ENCODE peak calls at places on chromosomes 12 and 14, in ten cellular contexts. N is PC-9, G is cardiac muscle cell, L is mammary epithelial cell, Z is ovary, W is heart left ventricle, T is endothelial cell of umbilical vein, Q is upper lobe of right lung, C is uterus, K is psoas muscle. O is an unnamed sample.

GRCh38 chr14:35285168-35285990 is 6.8 kb upstream of the PSMA6 start:
- DNase-seq in N (no peak), G (no peak), L (peak), Z (no peak), W (no peak), T (peak), Q (no peak), C (no peak), K (no peak), O (no peak)

GRCh38 chr12:86006727-86007126 is 132.6 kb downstream of the NTS start:
- DNase-seq in N (no peak), G (peak), L (no peak), Z (no peak), W (no peak), T (peak), Q (no peak), C (no peak), K (no peak), O (peak)

GRCh38 chr14:68667313-68667791 is 125.5 kb downstream of the ZFP36L1 start:
- DNase-seq in N (no peak), G (peak), L (no peak), Z (no peak), W (no peak), T (no peak), Q (no peak), C (no peak), K (no peak), O (no peak)

GRCh38 chr12:80837342-80837978 is 100.3 kb downstream of the LIN7A start:
- DNase-seq in N (peak), G (peak), L (peak), Z (peak), W (peak), T (peak), Q (no peak), C (peak), K (no peak), O (peak)

GRCh38 chr12:74071182-74071581 is 466.5 kb upstream of the ATXN7L3B start:
- DNase-seq in N (no peak), G (no peak), L (no peak), Z (no peak), W (no peak), T (no peak), Q (no peak), C (no peak), K (no peak), O (no peak)

GRCh38 chr12:124341645-124342069 is 46.8 kb downstream of the RFLNA start:
- DNase-seq in N (no peak), G (no peak), L (no peak), Z (no peak), W (no peak), T (no peak), Q (no peak), C (no peak), K (no peak), O (no peak)

GRCh38 chr14:92800525-92800924 is 6.4 kb downstream of the GOLGA5 start:
- DNase-seq in N (no peak), G (no peak), L (no peak), Z (no peak), W (no peak), T (no peak), Q (no peak), C (no peak), K (no peak), O (no peak)

GRCh38 chr12:116278259-116278595 is 734 bp upstream of the MED13L start:
- DNase-seq in N (no peak), G (no peak), L (no peak), Z (no peak), W (no peak), T (no peak), Q (no peak), C (no peak), K (no peak), O (no peak)

GRCh38 chr14:54567224-54567633 is 301 bp downstream of the SAMD4A start:
- DNase-seq in N (no peak), G (peak), L (no peak), Z (peak), W (peak), T (no peak), Q (no peak), C (no peak), K (no peak), O (peak)

GRCh38 chr12:67182551-67182950 is 86.6 kb upstream of the CAND1 start:
- DNase-seq in N (no peak), G (no peak), L (no peak), Z (no peak), W (no peak), T (no peak), Q (no peak), C (no peak), K (no peak), O (no peak)

GRCh38 chr14:39456702-39457250 is 24.5 kb upstream of the FBXO33 start:
- DNase-seq in N (no peak), G (no peak), L (no peak), Z (no peak), W (no peak), T (no peak), Q (no peak), C (no peak), K (no peak), O (no peak)

GRCh38 chr14:93035917-93036651 is 79.6 kb downstream of the ITPK1 start:
- DNase-seq in N (peak), G (peak), L (peak), Z (peak), W (no peak), T (no peak), Q (no peak), C (peak), K (peak), O (peak)

GRCh38 chr14:55240526-55241178 is 30.6 kb upstream of the FBXO34 start:
- DNase-seq in N (no peak), G (peak), L (no peak), Z (no peak), W (no peak), T (no peak), Q (no peak), C (no peak), K (no peak), O (no peak)

GRCh38 chr12:63018273-63018672 is 83.3 kb upstream of the PPM1H start:
- DNase-seq in N (no peak), G (no peak), L (no peak), Z (no peak), W (no peak), T (no peak), Q (no peak), C (no peak), K (no peak), O (no peak)

GRCh38 chr12:52010152-52010622 is 3.4 kb downstream of the TAMALIN start:
- DNase-seq in N (no peak), G (peak), L (no peak), Z (peak), W (peak), T (peak), Q (peak), C (peak), K (peak), O (no peak)

GRCh38 chr12:52010692-52011601 is 4.2 kb downstream of the TAMALIN start:
- DNase-seq in N (no peak), G (no peak), L (no peak), Z (peak), W (no peak), T (no peak), Q (no peak), C (no peak), K (no peak), O (no peak)

GRCh38 chr12:52013626-52014310 is 7.0 kb downstream of the TAMALIN start:
- DNase-seq in N (no peak), G (no peak), L (no peak), Z (no peak), W (no peak), T (no peak), Q (no peak), C (no peak), K (no peak), O (no peak)

GRCh38 chr12:52009081-52009751 is 2.5 kb downstream of the TAMALIN start:
- DNase-seq in N (no peak), G (peak), L (no peak), Z (no peak), W (no peak), T (peak), Q (no peak), C (no peak), K (no peak), O (no peak)

GRCh38 chr12:52011602-52012214 is 5.0 kb downstream of the TAMALIN start:
- DNase-seq in N (no peak), G (no peak), L (no peak), Z (no peak), W (no peak), T (no peak), Q (no peak), C (no peak), K (no peak), O (no peak)
- H3K27ac ChIP-seq in N (no peak), G (no peak), L (no peak), Z (peak), W (peak), T (no peak), Q (no peak), C (peak), K (no peak), O (no peak)

GRCh38 chr12:41264281-41264680 is 76.2 kb downstream of the PDZRN4 start:
- DNase-seq in N (no peak), G (peak), L (no peak), Z (no peak), W (no peak), T (peak), Q (no peak), C (no peak), K (no peak), O (peak)
- TF ChIP-seq CTCF in N (peak), G (peak), L (peak), Z (no peak), W (peak), T (peak), Q (peak), C (peak), K (peak), O (peak)

DNA sequence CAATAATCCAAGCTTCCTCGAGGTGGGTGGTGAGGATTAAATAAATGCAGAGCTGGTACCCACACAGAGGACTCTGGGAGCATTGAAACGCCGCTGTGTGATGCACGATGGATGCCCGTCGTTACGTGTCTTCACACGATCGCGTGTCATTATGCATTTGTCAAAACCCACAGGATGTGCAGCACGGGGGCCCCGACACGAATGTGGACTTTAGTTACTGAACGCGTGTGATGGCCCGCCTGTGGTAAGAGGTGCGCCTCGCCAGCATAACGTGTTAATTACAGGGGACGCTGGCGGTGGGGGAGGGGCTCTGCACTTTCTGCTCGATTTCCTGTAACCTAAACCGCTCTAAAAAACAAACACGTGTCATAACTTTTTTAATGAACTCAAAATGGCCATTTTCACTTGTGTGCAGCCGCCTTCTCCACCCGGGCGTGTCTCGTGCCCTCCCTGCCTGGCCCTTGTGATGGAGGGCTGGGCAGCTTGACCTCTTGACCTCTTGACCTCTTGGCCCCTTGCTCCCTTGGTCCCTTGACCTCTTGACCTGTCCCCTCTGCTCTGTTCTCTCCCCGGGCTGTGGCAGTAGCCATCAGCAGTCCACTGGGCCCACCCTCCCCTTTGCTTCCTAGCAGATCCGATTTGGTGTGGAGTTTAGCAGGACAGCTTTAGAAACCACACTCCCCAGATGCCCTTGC is 33.7 kb upstream of the GALNT9 start:
- DNase-seq in N (no peak), G (no peak), L (no peak), Z (no peak), W (no peak), T (no peak), Q (peak), C (no peak), K (no peak), O (no peak)
- H3K27ac ChIP-seq in N (no peak), G (no peak), L (no peak), Z (no peak), W (no peak), T (no peak), Q (no peak), C (no peak), K (no peak), O (no peak)

DNA sequence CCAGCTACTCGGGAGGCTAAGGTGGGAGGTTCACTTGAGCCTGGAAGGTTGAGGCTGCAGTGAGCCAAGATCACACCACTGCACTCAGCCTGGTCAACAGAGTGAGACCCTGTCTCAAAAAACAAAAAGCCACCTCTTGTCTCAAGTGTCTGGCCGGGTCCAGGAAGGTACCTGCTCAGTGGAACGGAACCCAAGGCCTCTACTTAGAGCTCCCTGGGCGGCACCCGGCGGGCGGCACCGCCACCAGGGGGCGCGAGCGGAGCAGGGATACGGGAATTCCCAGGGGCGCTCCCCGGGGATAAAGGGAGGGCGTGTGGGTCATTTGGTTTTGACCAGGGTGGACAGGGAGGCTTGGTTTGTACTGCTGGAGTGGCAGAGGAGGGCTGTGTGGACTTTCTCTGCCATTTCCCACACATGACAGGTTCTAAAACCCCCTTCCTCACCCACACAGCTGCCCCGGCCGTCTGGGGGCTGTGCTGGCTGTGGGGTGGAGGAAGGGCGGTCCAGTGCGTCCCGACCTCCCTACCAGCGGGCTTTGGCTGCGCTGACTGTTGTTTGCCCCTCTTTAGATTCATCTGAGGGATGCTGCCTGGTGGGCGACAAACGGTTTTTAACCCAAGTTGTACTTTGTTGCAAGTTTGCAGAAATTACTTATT is 91.4 kb downstream of the SETD3 start:
- DNase-seq in N (peak), G (peak), L (peak), Z (peak), W (peak), T (peak), Q (peak), C (no peak), K (peak), O (peak)
- TF ChIP-seq CTCF in N (no peak), G (peak), L (peak), Z (peak), W (peak), T (peak), Q (peak), C (peak), K (peak), O (peak)

GRCh38 chr14:73680821-73681220 is 33.4 kb downstream of the PNMA1 start:
- DNase-seq in N (no peak), G (no peak), L (no peak), Z (no peak), W (no peak), T (no peak), Q (no peak), C (no peak), K (no peak), O (no peak)

GRCh38 chr14:73674986-73675385 is 30.2 kb downstream of the DNAL1 start:
- DNase-seq in N (no peak), G (no peak), L (no peak), Z (no peak), W (no peak), T (no peak), Q (no peak), C (no peak), K (no peak), O (no peak)
- H3K27ac ChIP-seq in N (peak), G (no peak), L (no peak), Z (no peak), W (no peak), T (no peak), Q (no peak), C (no peak), K (no peak), O (no peak)

GRCh38 chr12:99670635-99671034 is 23.1 kb downstream of the GARIN6 start:
- DNase-seq in N (no peak), G (no peak), L (no peak), Z (no peak), W (no peak), T (no peak), Q (no peak), C (no peak), K (no peak), O (no peak)
- TF ChIP-seq CTCF in N (no peak), G (no peak), L (no peak), Z (no peak), W (no peak), T (no peak), Q (no peak), C (no peak), K (no peak), O (no peak)